ENCODE peak calls at places on chromosome 9, in six cellular contexts. W is fibroblast of pulmonary artery, T is GM12891, S is sigmoid colon, A is lower lobe of right lung, D is G401. X is an unnamed sample.

GRCh38 chr9:4324513-4324912 is 24.6 kb upstream of the GLIS3 start:
- DNase-seq in D (no peak), S (no peak), T (no peak), W (peak), A (no peak), X (no peak)

GRCh38 chr9:78014776-78015175 is 16.8 kb downstream of the GNAQ start:
- DNase-seq in A (no peak), T (no peak), W (peak), S (no peak), D (no peak), X (no peak)

GRCh38 chr9:129081388-129081889 is 528 bp downstream of the DOLPP1 start:
- DNase-seq in W (no peak), T (peak), S (no peak), A (peak), D (no peak), X (no peak)

GRCh38 chr9:75626860-75627259 is 263.6 kb upstream of the PCSK5 start:
- DNase-seq in S (no peak), W (no peak), T (no peak), A (no peak), D (no peak), X (no peak)

GRCh38 chr9:3367185-3367584 is 158.6 kb downstream of the RFX3 start:
- DNase-seq in W (no peak), S (no peak), A (no peak), D (no peak), T (no peak), X (no peak)

GRCh38 chr9:105572455-105572854 is 14.5 kb downstream of the FKTN start:
- DNase-seq in S (no peak), A (no peak), W (no peak), D (no peak), T (no peak), X (no peak)

GRCh38 chr9:100352201-100352726 is 478 bp downstream of the TEX10 start:
- DNase-seq in D (peak), T (peak), A (peak), S (peak), W (no peak), X (peak)

GRCh38 chr9:110599468-110599867 is 19.9 kb upstream of the SVEP1 start:
- DNase-seq in A (no peak), D (no peak), T (no peak), W (peak), S (no peak), X (no peak)

GRCh38 chr9:136191549-136192286 is 13.2 kb downstream of the LHX3 start:
- DNase-seq in S (no peak), T (no peak), W (no peak), A (no peak), D (no peak), X (no peak)

GRCh38 chr9:6931913-6932312 is 174.1 kb downstream of the KDM4C start:
- DNase-seq in S (no peak), D (peak), T (no peak), W (peak), A (no peak), X (no peak)

GRCh38 chr9:12614488-12614887 is 78.7 kb upstream of the TYRP1 start:
- DNase-seq in W (no peak), D (no peak), A (no peak), S (no peak), T (no peak), X (no peak)

GRCh38 chr9:110911659-110912473 is 126.4 kb downstream of the LPAR1 start:
- DNase-seq in D (no peak), S (no peak), W (peak), T (no peak), A (no peak), X (no peak)

GRCh38 chr9:120441446-120442279 is 138.3 kb downstream of the CDK5RAP2 start:
- DNase-seq in W (peak), A (no peak), D (no peak), T (no peak), S (no peak), X (no peak)

GRCh38 chr9:95349109-95350038 is 31.9 kb upstream of the FANCC start:
- DNase-seq in A (no peak), W (no peak), D (no peak), S (no peak), T (peak), X (no peak)

GRCh38 chr9:108442604-108443277 is 413.0 kb downstream of the ACTL7B start:
- DNase-seq in D (no peak), S (no peak), W (no peak), T (no peak), A (no peak), X (no peak)

GRCh38 chr9:119086590-119086989 is 282.6 kb downstream of the BRINP1 start:
- DNase-seq in S (no peak), W (no peak), D (no peak), A (no peak), T (no peak), X (no peak)

GRCh38 chr9:77449177-77450092 is 198.7 kb downstream of the GNA14 start:
- DNase-seq in S (no peak), A (no peak), W (peak), T (no peak), D (no peak), X (no peak)

GRCh38 chr9:75230469-75230868 is 142.2 kb downstream of the OSTF1 start:
- DNase-seq in T (no peak), W (no peak), A (no peak), D (no peak), S (no peak), X (no peak)

GRCh38 chr9:120925535-120926396 is 830 bp downstream of the TRAF1 start:
- DNase-seq in D (no peak), S (peak), W (peak), T (no peak), A (no peak), X (no peak)

GRCh38 chr9:137138701-137139467 is at the start of gene GRIN1:
- DNase-seq in S (no peak), W (peak), T (no peak), D (peak), A (no peak), X (no peak)

GRCh38 chr9:32398207-32398606 is 13.8 kb downstream of the ACO1 start:
- DNase-seq in T (no peak), W (no peak), S (no peak), A (no peak), D (no peak), X (no peak)

GRCh38 chr9:83355024-83355444 is 183.2 kb downstream of the FRMD3 start:
- DNase-seq in A (no peak), W (peak), S (peak), D (no peak), T (no peak), X (no peak)

GRCh38 chr9:130860458-130861316 is 25.6 kb downstream of the ABL1 start:
- DNase-seq in T (no peak), D (no peak), A (peak), S (peak), W (peak), X (peak)

GRCh38 chr9:23321049-23321448 is 505.0 kb downstream of the ELAVL2 start:
- DNase-seq in A (no peak), W (no peak), D (no peak), T (no peak), S (no peak), X (no peak)